ENCODE peak calls at places on chromosomes 6 and 20, in four cellular contexts. Z is heart right ventricle, U is AG20443, S is activated T-cell treated with anti-CD3 and anti-CD28 coated beads for 48 hours. D is an unnamed sample.

GRCh38 chr6:117617766-117618035 is 15.4 kb upstream of the GOPC start:
- DNase-seq in S (no peak), U (no peak), Z (no peak), D (no peak)

GRCh38 chr6:155341130-155341828 is 27.0 kb upstream of the TFB1M start:
- DNase-seq in U (peak), Z (no peak), S (no peak), D (no peak)

GRCh38 chr6:100343678-100344077 is 121.0 kb downstream of the SIM1 start:
- DNase-seq in S (no peak), U (peak), Z (no peak), D (no peak)

GRCh38 chr6:85015396-85015990 is 251.1 kb upstream of the TBX18 start:
- DNase-seq in Z (peak), S (no peak), U (peak), D (peak)

GRCh38 chr20:48735112-48735511 is 92.7 kb downstream of the PREX1 start:
- DNase-seq in U (no peak), Z (no peak), S (no peak), D (no peak)

GRCh38 chr6:138586638-138587037 is 87.3 kb upstream of the NHSL1 start:
- DNase-seq in Z (no peak), S (no peak), U (no peak), D (no peak)

GRCh38 chr20:48159156-48159971 is 374.1 kb upstream of the SULF2 start:
- DNase-seq in U (no peak), S (no peak), Z (no peak), D (no peak)

GRCh38 chr20:38725959-38726848 is 1.9 kb downstream of the SLC32A1 start:
- DNase-seq in S (no peak), U (peak), Z (peak), D (no peak)

GRCh38 chr6:1404066-1404712 is 14.8 kb downstream of the FOXF2 start:
- DNase-seq in U (no peak), Z (no peak), S (no peak), D (no peak)

GRCh38 chr20:59002388-59002787 is 4.7 kb downstream of the CTSZ start:
- DNase-seq in S (no peak), Z (no peak), U (no peak), D (no peak)

GRCh38 chr6:157605484-157605883 is 217.6 kb upstream of the SNX9 start:
- DNase-seq in Z (no peak), S (no peak), U (no peak), D (no peak)

GRCh38 chr6:40563111-40563510 is 24.1 kb downstream of the LRFN2 start:
- DNase-seq in U (no peak), Z (no peak), S (no peak), D (no peak)

GRCh38 chr6:120786256-120786655 is 548.0 kb downstream of the TBC1D32 start:
- DNase-seq in S (no peak), U (no peak), Z (no peak), D (no peak)

GRCh38 chr20:7703436-7703835 is 236.8 kb downstream of the HAO1 start:
- DNase-seq in S (no peak), Z (no peak), U (no peak), D (no peak)

GRCh38 chr20:25452333-25452732 is 44.9 kb downstream of the GINS1 start:
- DNase-seq in S (no peak), Z (no peak), U (no peak), D (no peak)

GRCh38 chr6:109595998-109596397 is 95.0 kb downstream of the AK9 start:
- DNase-seq in U (peak), Z (no peak), S (no peak), D (no peak)

GRCh38 chr20:11411765-11412164 is 505.9 kb upstream of the BTBD3 start:
- DNase-seq in Z (no peak), S (no peak), U (no peak), D (no peak)

GRCh38 chr20:62927128-62927705 is 912 bp upstream of the DIDO1 start:
- DNase-seq in Z (no peak), U (no peak), S (no peak), D (no peak)

GRCh38 chr6:21331221-21331620 is 262.3 kb upstream of the SOX4 start:
- DNase-seq in Z (peak), U (peak), S (no peak), D (no peak)

GRCh38 chr20:62958388-62959100 is 6.0 kb downstream of the SLC17A9 start:
- DNase-seq in U (no peak), Z (no peak), S (no peak), D (no peak)

GRCh38 chr6:9332241-9332640 is 896.9 kb upstream of the SLC35B3 start:
- DNase-seq in U (no peak), S (no peak), Z (no peak), D (no peak)

GRCh38 chr20:55153321-55153720 is 677.9 kb downstream of the DOK5 start:
- DNase-seq in U (no peak), S (no peak), Z (no peak), D (no peak)

GRCh38 chr20:61306935-61307475 is 54.9 kb downstream of the CDH4 start:
- DNase-seq in S (no peak), U (no peak), Z (no peak), D (no peak)

GRCh38 chr6:4243237-4243636 is 107.9 kb upstream of the ECI2 start:
- DNase-seq in U (no peak), S (no peak), Z (no peak), D (no peak)

GRCh38 chr20:20499469-20499868 is 131.6 kb downstream of the INSM1 start:
- DNase-seq in Z (no peak), S (no peak), U (no peak), D (no peak)

GRCh38 chr6:27867051-27867940 is 44.9 kb downstream of the OR2B2 start:
- DNase-seq in S (peak), Z (peak), U (peak), D (no peak)

GRCh38 chr6:1317302-1317815 is 5.5 kb downstream of the FOXQ1 start:
- DNase-seq in U (no peak), Z (no peak), S (no peak), D (no peak)

GRCh38 chr6:89217308-89217999 is at the start of gene GABRR1:
- DNase-seq in U (no peak), Z (no peak), S (no peak), D (no peak)

GRCh38 chr6:88268508-88268907 is 102.4 kb upstream of the CNR1 start:
- DNase-seq in S (no peak), U (no peak), Z (no peak), D (no peak)

GRCh38 chr6:83193747-83194582 is 808 bp downstream of the RWDD2A start:
- DNase-seq in S (peak), U (peak), Z (peak), D (peak)

D was measured in tibial nerve.